ENCODE peak calls at places on chromosome 2, in four cellular contexts. One of them, this sample, is unnamed.

GRCh38 chr2:20638646-20639430 is 12.1 kb downstream of the HS1BP3 start:
- DNase-seq in NCI-H748 treated with DMSO at 0.1 percent for 48 hours: no peak
- DNase-seq in activated CD4-positive, alpha-beta T cell treated with anti-CD3 and anti-CD28 coated beads, Interleukin-2, amount 50 U/mL, for 1 hour: no peak
- DNase-seq in GM12891: no peak
- DNase-seq in this sample: no peak

GRCh38 chr2:88051792-88052191 is 3.8 kb downstream of the KRCC1 start:
- DNase-seq in NCI-H748 treated with DMSO at 0.1 percent for 48 hours: no peak
- DNase-seq in activated CD4-positive, alpha-beta T cell treated with anti-CD3 and anti-CD28 coated beads, Interleukin-2, amount 50 U/mL, for 1 hour: no peak
- DNase-seq in GM12891: no peak
- DNase-seq in this sample: no peak

GRCh38 chr2:235238537-235238936 is 255.3 kb upstream of the AGAP1 start:
- DNase-seq in NCI-H748 treated with DMSO at 0.1 percent for 48 hours: no peak
- DNase-seq in activated CD4-positive, alpha-beta T cell treated with anti-CD3 and anti-CD28 coated beads, Interleukin-2, amount 50 U/mL, for 1 hour: no peak
- DNase-seq in GM12891: no peak
- DNase-seq in this sample: no peak

GRCh38 chr2:38532366-38532765 is 70.4 kb downstream of the HNRNPLL start:
- DNase-seq in NCI-H748 treated with DMSO at 0.1 percent for 48 hours: no peak
- DNase-seq in activated CD4-positive, alpha-beta T cell treated with anti-CD3 and anti-CD28 coated beads, Interleukin-2, amount 50 U/mL, for 1 hour: no peak
- DNase-seq in GM12891: no peak
- DNase-seq in this sample: no peak

GRCh38 chr2:51782874-51783765 is 751.2 kb upstream of the NRXN1 start:
- DNase-seq in NCI-H748 treated with DMSO at 0.1 percent for 48 hours: no peak
- DNase-seq in activated CD4-positive, alpha-beta T cell treated with anti-CD3 and anti-CD28 coated beads, Interleukin-2, amount 50 U/mL, for 1 hour: no peak
- DNase-seq in GM12891: no peak
- DNase-seq in this sample: peak; percentile 60

GRCh38 chr2:56018202-56018601 is 94.6 kb upstream of the EFEMP1 start:
- DNase-seq in NCI-H748 treated with DMSO at 0.1 percent for 48 hours: no peak
- DNase-seq in activated CD4-positive, alpha-beta T cell treated with anti-CD3 and anti-CD28 coated beads, Interleukin-2, amount 50 U/mL, for 1 hour: no peak
- DNase-seq in GM12891: no peak
- DNase-seq in this sample: peak; percentile 81

GRCh38 chr2:163045830-163046229 is 207.3 kb upstream of the KCNH7 start:
- DNase-seq in NCI-H748 treated with DMSO at 0.1 percent for 48 hours: no peak
- DNase-seq in activated CD4-positive, alpha-beta T cell treated with anti-CD3 and anti-CD28 coated beads, Interleukin-2, amount 50 U/mL, for 1 hour: no peak
- DNase-seq in GM12891: no peak
- DNase-seq in this sample: no peak

GRCh38 chr2:217444932-217445331 is 557.9 kb downstream of the TNS1 start:
- DNase-seq in NCI-H748 treated with DMSO at 0.1 percent for 48 hours: no peak
- DNase-seq in activated CD4-positive, alpha-beta T cell treated with anti-CD3 and anti-CD28 coated beads, Interleukin-2, amount 50 U/mL, for 1 hour: no peak
- DNase-seq in GM12891: peak; percentile 8
- DNase-seq in this sample: no peak

GRCh38 chr2:211930331-211930730 is 608.3 kb downstream of the ERBB4 start:
- DNase-seq in NCI-H748 treated with DMSO at 0.1 percent for 48 hours: peak; percentile 58
- DNase-seq in activated CD4-positive, alpha-beta T cell treated with anti-CD3 and anti-CD28 coated beads, Interleukin-2, amount 50 U/mL, for 1 hour: no peak
- DNase-seq in GM12891: peak; percentile 0
- DNase-seq in this sample: peak; percentile 72

GRCh38 chr2:108129636-108130035 is 110.1 kb upstream of the SULT1C3 start:
- DNase-seq in NCI-H748 treated with DMSO at 0.1 percent for 48 hours: no peak
- DNase-seq in activated CD4-positive, alpha-beta T cell treated with anti-CD3 and anti-CD28 coated beads, Interleukin-2, amount 50 U/mL, for 1 hour: no peak
- DNase-seq in GM12891: no peak
- DNase-seq in this sample: no peak

GRCh38 chr2:219506802-219507554 is 7.3 kb upstream of the ASIC4 start:
- DNase-seq in NCI-H748 treated with DMSO at 0.1 percent for 48 hours: no peak
- DNase-seq in activated CD4-positive, alpha-beta T cell treated with anti-CD3 and anti-CD28 coated beads, Interleukin-2, amount 50 U/mL, for 1 hour: no peak
- DNase-seq in GM12891: no peak
- DNase-seq in this sample: no peak

GRCh38 chr2:202429164-202429980 is 53.2 kb downstream of the BMPR2 start:
- DNase-seq in NCI-H748 treated with DMSO at 0.1 percent for 48 hours: no peak
- DNase-seq in activated CD4-positive, alpha-beta T cell treated with anti-CD3 and anti-CD28 coated beads, Interleukin-2, amount 50 U/mL, for 1 hour: no peak
- DNase-seq in GM12891: no peak
- DNase-seq in this sample: no peak

GRCh38 chr2:135607561-135607960 is 76.3 kb downstream of the R3HDM1 start:
- DNase-seq in NCI-H748 treated with DMSO at 0.1 percent for 48 hours: no peak
- DNase-seq in activated CD4-positive, alpha-beta T cell treated with anti-CD3 and anti-CD28 coated beads, Interleukin-2, amount 50 U/mL, for 1 hour: no peak
- DNase-seq in GM12891: no peak
- DNase-seq in this sample: no peak

GRCh38 chr2:38925982-38926381 is 36.3 kb downstream of the ARHGEF33 start:
- DNase-seq in NCI-H748 treated with DMSO at 0.1 percent for 48 hours: no peak
- DNase-seq in activated CD4-positive, alpha-beta T cell treated with anti-CD3 and anti-CD28 coated beads, Interleukin-2, amount 50 U/mL, for 1 hour: no peak
- DNase-seq in GM12891: no peak
- DNase-seq in this sample: no peak

GRCh38 chr2:231680992-231681852 is 27.1 kb upstream of the PTMA start:
- DNase-seq in NCI-H748 treated with DMSO at 0.1 percent for 48 hours: no peak
- DNase-seq in activated CD4-positive, alpha-beta T cell treated with anti-CD3 and anti-CD28 coated beads, Interleukin-2, amount 50 U/mL, for 1 hour: no peak
- DNase-seq in GM12891: peak; percentile 90
- DNase-seq in this sample: peak; percentile 91

GRCh38 chr2:11998218-11998617 is 251.8 kb downstream of the LPIN1 start:
- DNase-seq in NCI-H748 treated with DMSO at 0.1 percent for 48 hours: no peak
- DNase-seq in activated CD4-positive, alpha-beta T cell treated with anti-CD3 and anti-CD28 coated beads, Interleukin-2, amount 50 U/mL, for 1 hour: no peak
- DNase-seq in GM12891: no peak
- DNase-seq in this sample: no peak

GRCh38 chr2:10071595-10071994 is 8.6 kb downstream of the CYS1 start:
- DNase-seq in NCI-H748 treated with DMSO at 0.1 percent for 48 hours: no peak
- DNase-seq in activated CD4-positive, alpha-beta T cell treated with anti-CD3 and anti-CD28 coated beads, Interleukin-2, amount 50 U/mL, for 1 hour: no peak
- DNase-seq in GM12891: no peak
- DNase-seq in this sample: peak; percentile 30

GRCh38 chr2:25790074-25790473 is 88.2 kb downstream of the ASXL2 start:
- DNase-seq in NCI-H748 treated with DMSO at 0.1 percent for 48 hours: no peak
- DNase-seq in activated CD4-positive, alpha-beta T cell treated with anti-CD3 and anti-CD28 coated beads, Interleukin-2, amount 50 U/mL, for 1 hour: no peak
- DNase-seq in GM12891: no peak
- DNase-seq in this sample: no peak

GRCh38 chr2:191014653-191015020 is 666 bp upstream of the STAT1 start:
- DNase-seq in NCI-H748 treated with DMSO at 0.1 percent for 48 hours: no peak
- DNase-seq in activated CD4-positive, alpha-beta T cell treated with anti-CD3 and anti-CD28 coated beads, Interleukin-2, amount 50 U/mL, for 1 hour: no peak
- DNase-seq in GM12891: no peak
- DNase-seq in this sample: peak; percentile 18

GRCh38 chr2:232887171-232887850 is 17.2 kb downstream of the SNORC start:
- DNase-seq in NCI-H748 treated with DMSO at 0.1 percent for 48 hours: no peak
- DNase-seq in activated CD4-positive, alpha-beta T cell treated with anti-CD3 and anti-CD28 coated beads, Interleukin-2, amount 50 U/mL, for 1 hour: no peak
- DNase-seq in GM12891: no peak
- DNase-seq in this sample: no peak

GRCh38 chr2:16012626-16013501 is 72.5 kb downstream of the MYCN start:
- DNase-seq in NCI-H748 treated with DMSO at 0.1 percent for 48 hours: peak; percentile 57
- DNase-seq in activated CD4-positive, alpha-beta T cell treated with anti-CD3 and anti-CD28 coated beads, Interleukin-2, amount 50 U/mL, for 1 hour: no peak
- DNase-seq in GM12891: no peak
- DNase-seq in this sample: peak; percentile 82

GRCh38 chr2:144509001-144509545 is 10.8 kb downstream of the ZEB2 start:
- DNase-seq in NCI-H748 treated with DMSO at 0.1 percent for 48 hours: no peak
- DNase-seq in activated CD4-positive, alpha-beta T cell treated with anti-CD3 and anti-CD28 coated beads, Interleukin-2, amount 50 U/mL, for 1 hour: no peak
- DNase-seq in GM12891: no peak
- DNase-seq in this sample: no peak

GRCh38 chr2:176187306-176188217 is 906 bp upstream of the HOXD1 start:
- DNase-seq in NCI-H748 treated with DMSO at 0.1 percent for 48 hours: peak; percentile 39
- DNase-seq in activated CD4-positive, alpha-beta T cell treated with anti-CD3 and anti-CD28 coated beads, Interleukin-2, amount 50 U/mL, for 1 hour: no peak
- DNase-seq in GM12891: no peak
- DNase-seq in this sample: peak; percentile 35

GRCh38 chr2:37506407-37507068 is 162.1 kb downstream of the QPCT start:
- DNase-seq in NCI-H748 treated with DMSO at 0.1 percent for 48 hours: no peak
- DNase-seq in activated CD4-positive, alpha-beta T cell treated with anti-CD3 and anti-CD28 coated beads, Interleukin-2, amount 50 U/mL, for 1 hour: no peak
- DNase-seq in GM12891: no peak
- DNase-seq in this sample: peak; percentile 29

GRCh38 chr2:200405599-200406298 is 99.3 kb downstream of the SPATS2L start:
- DNase-seq in NCI-H748 treated with DMSO at 0.1 percent for 48 hours: peak; percentile 82
- DNase-seq in activated CD4-positive, alpha-beta T cell treated with anti-CD3 and anti-CD28 coated beads, Interleukin-2, amount 50 U/mL, for 1 hour: no peak
- DNase-seq in GM12891: no peak
- DNase-seq in this sample: peak; percentile 82

GRCh38 chr2:213455316-213456008 is 171.2 kb downstream of the SPAG16 start:
- DNase-seq in NCI-H748 treated with DMSO at 0.1 percent for 48 hours: no peak
- DNase-seq in activated CD4-positive, alpha-beta T cell treated with anti-CD3 and anti-CD28 coated beads, Interleukin-2, amount 50 U/mL, for 1 hour: no peak
- DNase-seq in GM12891: no peak
- DNase-seq in this sample: no peak

GRCh38 chr2:102033028-102033749 is 41.4 kb downstream of the IL1R2 start:
- DNase-seq in NCI-H748 treated with DMSO at 0.1 percent for 48 hours: no peak
- DNase-seq in activated CD4-positive, alpha-beta T cell treated with anti-CD3 and anti-CD28 coated beads, Interleukin-2, amount 50 U/mL, for 1 hour: no peak
- DNase-seq in GM12891: no peak
- DNase-seq in this sample: no peak

GRCh38 chr2:46679761-46680160 is 200.4 kb downstream of the TMEM247 start:
- DNase-seq in NCI-H748 treated with DMSO at 0.1 percent for 48 hours: no peak
- DNase-seq in activated CD4-positive, alpha-beta T cell treated with anti-CD3 and anti-CD28 coated beads, Interleukin-2, amount 50 U/mL, for 1 hour: no peak
- DNase-seq in GM12891: no peak
- DNase-seq in this sample: no peak

GRCh38 chr2:221124542-221125235 is 447.4 kb downstream of the EPHA4 start:
- DNase-seq in NCI-H748 treated with DMSO at 0.1 percent for 48 hours: no peak
- DNase-seq in activated CD4-positive, alpha-beta T cell treated with anti-CD3 and anti-CD28 coated beads, Interleukin-2, amount 50 U/mL, for 1 hour: no peak
- DNase-seq in GM12891: no peak
- DNase-seq in this sample: peak; percentile 29

GRCh38 chr2:10433948-10434884 is 13.9 kb downstream of the ODC1 start:
- DNase-seq in NCI-H748 treated with DMSO at 0.1 percent for 48 hours: no peak
- DNase-seq in activated CD4-positive, alpha-beta T cell treated with anti-CD3 and anti-CD28 coated beads, Interleukin-2, amount 50 U/mL, for 1 hour: no peak
- DNase-seq in GM12891: no peak
- DNase-seq in this sample: no peak

GRCh38 chr2:228131833-228132232 is 49.7 kb downstream of the SPHKAP start:
- DNase-seq in NCI-H748 treated with DMSO at 0.1 percent for 48 hours: no peak
- DNase-seq in activated CD4-positive, alpha-beta T cell treated with anti-CD3 and anti-CD28 coated beads, Interleukin-2, amount 50 U/mL, for 1 hour: no peak
- DNase-seq in GM12891: no peak
- DNase-seq in this sample: no peak

GRCh38 chr2:53635681-53636080 is 131.9 kb upstream of the CHAC2 start:
- DNase-seq in NCI-H748 treated with DMSO at 0.1 percent for 48 hours: no peak
- DNase-seq in activated CD4-positive, alpha-beta T cell treated with anti-CD3 and anti-CD28 coated beads, Interleukin-2, amount 50 U/mL, for 1 hour: no peak
- DNase-seq in GM12891: no peak
- DNase-seq in this sample: no peak

GRCh38 chr2:237281900-237282306 is 132.1 kb downstream of the COL6A3 start:
- DNase-seq in NCI-H748 treated with DMSO at 0.1 percent for 48 hours: no peak
- DNase-seq in activated CD4-positive, alpha-beta T cell treated with anti-CD3 and anti-CD28 coated beads, Interleukin-2, amount 50 U/mL, for 1 hour: no peak
- DNase-seq in GM12891: no peak
- DNase-seq in this sample: no peak

This sample was measured in NCI-H146.